ENCODE peak calls at places on chromosomes 11 and 22, in eight cellular contexts. Q is upper lobe of right lung; X is fibroblast of lung; W is lower lobe of right lung; U is uterus; M is CD4-positive, CD25-positive, alpha-beta regulatory T cell; P is stomach; R is endothelial cell of umbilical vein. F is an unnamed sample.

GRCh38 chr11:105092255-105093239 is 47.0 kb downstream of the CARD18 start:
- DNase-seq in Q (no peak), X (no peak), M (no peak), W (no peak), R (peak; percentile 21), P (no peak), U (no peak), F (no peak)

GRCh38 chr11:70889411-70889810 is 363.0 kb downstream of the SHANK2 start:
- DNase-seq in W (peak; percentile 19), R (no peak), X (no peak), Q (no peak), M (no peak), P (no peak), U (no peak), F (no peak)

GRCh38 chr11:71097506-71098240 is 154.7 kb downstream of the SHANK2 start:
- DNase-seq in M (no peak), W (no peak), Q (no peak), P (no peak), X (no peak), U (no peak), R (no peak), F (no peak)

GRCh38 chr11:31262761-31263160 is 106.8 kb downstream of the DCDC1 start:
- DNase-seq in P (no peak), W (no peak), R (peak; percentile 1), X (peak; percentile 3), Q (no peak), U (no peak), M (no peak), F (no peak)

GRCh38 chr11:36467913-36468312 is 42.2 kb downstream of the TRAF6 start:
- DNase-seq in P (no peak), R (no peak), U (no peak), W (no peak), Q (no peak), X (no peak), M (no peak), F (peak; percentile 26)

GRCh38 chr22:49365910-49366309 is 461.8 kb downstream of the BRD1 start:
- DNase-seq in M (no peak), P (peak; percentile 14), X (no peak), R (no peak), Q (peak; percentile 43), U (no peak), W (no peak), F (no peak)

GRCh38 chr22:33328789-33329296 is 270.7 kb upstream of the SYN3 start:
- DNase-seq in W (no peak), Q (no peak), X (peak; percentile 36), M (no peak), R (no peak), P (no peak), U (no peak), F (no peak)

GRCh38 chr11:102457865-102458264 is 5.3 kb upstream of the TMEM123 start:
- DNase-seq in U (no peak), X (no peak), M (no peak), Q (no peak), W (no peak), R (peak; percentile 85), P (no peak), F (no peak)

GRCh38 chr11:131302831-131303230 is 67.6 kb upstream of the NTM start:
- DNase-seq in R (no peak), X (no peak), P (no peak), Q (no peak), U (no peak), M (no peak), W (no peak), F (no peak)

GRCh38 chr11:100932474-100933100 is 197.0 kb downstream of the PGR start:
- DNase-seq in M (no peak), R (peak; percentile 41), U (no peak), Q (no peak), X (peak; percentile 62), P (no peak), W (no peak), F (no peak)

DNA sequence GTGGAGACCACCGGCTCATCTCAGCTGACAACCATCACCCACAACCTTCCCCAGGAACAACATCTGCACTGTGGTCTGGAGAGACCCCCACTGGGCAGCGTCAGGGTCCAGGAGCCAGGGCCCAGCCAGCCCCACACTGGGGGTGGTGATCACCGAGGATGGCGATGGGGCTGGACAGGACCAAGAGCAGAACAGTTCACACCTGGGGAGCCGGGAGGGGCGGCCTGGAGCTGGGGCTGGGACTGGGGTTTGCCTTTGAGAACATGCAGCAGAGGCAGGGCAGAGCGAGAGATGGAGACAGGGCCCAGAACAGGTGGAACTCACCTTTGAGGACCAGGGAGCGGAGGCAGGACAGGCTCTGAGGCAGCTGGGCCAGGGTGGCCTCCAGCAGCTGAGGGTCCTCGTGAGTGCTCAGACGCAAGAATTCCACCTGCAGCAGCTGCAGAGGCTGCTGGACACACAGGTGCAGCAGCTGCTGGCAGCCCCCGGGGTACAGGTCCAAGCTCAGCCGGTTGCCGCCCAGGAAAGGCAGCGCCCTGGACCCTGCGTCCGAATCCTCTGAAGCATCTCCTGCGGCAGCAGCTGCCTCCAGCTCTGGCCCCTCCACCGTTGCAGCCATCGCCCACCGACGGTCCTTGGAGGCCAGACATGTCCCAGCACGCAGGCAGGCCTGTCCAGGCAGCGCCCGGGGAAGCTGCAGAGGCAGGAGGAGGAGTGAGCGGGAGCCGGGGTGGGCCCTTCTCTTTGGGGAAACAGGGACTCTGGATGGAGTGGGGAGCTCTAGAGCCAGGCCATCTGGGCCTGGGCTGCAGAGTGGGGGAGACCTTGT is 1.0 kb downstream of the PIDD1 start:
- DNase-seq in M (no peak), U (no peak), X (no peak), P (no peak), W (no peak), R (no peak), Q (no peak), F (no peak)
- H3K27ac ChIP-seq in M (peak overlapping the region; percentile 80), U (no peak overlapping the region), X (peak overlapping the region; percentile 57), P (no peak overlapping the region), W (peak overlapping the region; percentile 93), R (no peak overlapping the region), Q (no peak overlapping the region), F (no peak overlapping the region)

GRCh38 chr11:75894036-75894585 is 79.1 kb downstream of the UVRAG start:
- DNase-seq in U (no peak), M (no peak), P (no peak), Q (no peak), W (no peak), R (no peak), X (no peak), F (no peak)

GRCh38 chr11:75888391-75888790 is 73.4 kb downstream of the UVRAG start:
- DNase-seq in R (no peak), P (no peak), X (no peak), U (no peak), Q (no peak), W (no peak), M (no peak), F (no peak)

GRCh38 chr11:75896843-75897419 is 81.9 kb downstream of the UVRAG start:
- DNase-seq in Q (no peak), W (no peak), R (peak; percentile 63), U (no peak), X (peak; percentile 67), M (no peak), P (no peak), F (no peak)

GRCh38 chr11:75893202-75893601 is 78.2 kb downstream of the UVRAG start:
- DNase-seq in X (no peak), Q (no peak), R (no peak), W (no peak), U (no peak), M (no peak), P (no peak), F (no peak)

GRCh38 chr11:75891947-75892739 is 77.1 kb downstream of the UVRAG start:
- DNase-seq in U (no peak), W (no peak), M (no peak), R (no peak), Q (no peak), P (no peak), X (no peak), F (no peak)
- H3K9me3 ChIP-seq in U (no peaks in the 10 kb centered on the region), W (no peaks in the 10 kb centered on the region), M (no peaks in the 10 kb centered on the region), R (no peaks in the 10 kb centered on the region), Q (no peaks in the 10 kb centered on the region), P (no peaks in the 10 kb centered on the region), X (no peaks in the 10 kb centered on the region), F (no peaks in the 10 kb centered on the region)

DNA sequence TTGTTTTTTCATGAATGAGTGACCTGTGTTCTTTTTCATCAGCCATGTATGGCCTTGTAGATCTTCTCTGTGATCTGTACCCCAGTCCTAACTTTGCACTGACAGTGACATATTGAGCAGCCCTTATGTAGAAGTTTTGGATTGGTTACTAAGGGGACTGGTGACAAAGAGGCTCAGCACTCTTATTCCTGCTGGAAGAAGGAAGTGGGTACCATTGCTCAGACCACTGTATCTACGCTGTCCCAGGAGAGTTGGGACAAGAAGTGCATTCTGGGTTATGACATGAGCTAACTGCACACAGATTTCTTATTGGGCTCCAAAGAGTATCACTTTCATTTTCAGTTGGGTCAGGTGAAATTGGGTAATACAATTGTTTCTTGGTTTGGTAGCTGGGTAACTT is 107.8 kb upstream of the RASSF10 start:
- DNase-seq in P (no peak), X (no peak), Q (no peak), M (no peak), R (no peak), W (no peak), U (no peak), F (no peak)
- H3K27ac ChIP-seq in P (no peak overlapping the region), X (peak overlapping the region; percentile 15), Q (no peak overlapping the region), M (no peak overlapping the region), R (no peak overlapping the region), W (no peak overlapping the region), U (no peak overlapping the region), F (peak overlapping the region; percentile 92)

GRCh38 chr22:45187891-45188290 is 24.2 kb downstream of the NUP50 start:
- DNase-seq in U (no peak), Q (no peak), W (no peak), R (no peak), M (no peak), X (no peak), P (no peak), F (no peak)

GRCh38 chr22:45188779-45189178 is 25.1 kb downstream of the NUP50 start:
- DNase-seq in X (no peak), U (no peak), M (no peak), P (no peak), R (no peak), Q (no peak), W (peak; percentile 32), F (no peak)

GRCh38 chr22:45183974-45184373 is 20.2 kb downstream of the NUP50 start:
- DNase-seq in U (no peak), Q (no peak), R (no peak), W (no peak), M (no peak), P (no peak), X (no peak), F (no peak)

GRCh38 chr22:45181766-45182165 is 18.0 kb downstream of the NUP50 start:
- DNase-seq in Q (no peak), M (no peak), W (no peak), U (no peak), X (no peak), P (no peak), R (peak; percentile 15), F (no peak)

DNA sequence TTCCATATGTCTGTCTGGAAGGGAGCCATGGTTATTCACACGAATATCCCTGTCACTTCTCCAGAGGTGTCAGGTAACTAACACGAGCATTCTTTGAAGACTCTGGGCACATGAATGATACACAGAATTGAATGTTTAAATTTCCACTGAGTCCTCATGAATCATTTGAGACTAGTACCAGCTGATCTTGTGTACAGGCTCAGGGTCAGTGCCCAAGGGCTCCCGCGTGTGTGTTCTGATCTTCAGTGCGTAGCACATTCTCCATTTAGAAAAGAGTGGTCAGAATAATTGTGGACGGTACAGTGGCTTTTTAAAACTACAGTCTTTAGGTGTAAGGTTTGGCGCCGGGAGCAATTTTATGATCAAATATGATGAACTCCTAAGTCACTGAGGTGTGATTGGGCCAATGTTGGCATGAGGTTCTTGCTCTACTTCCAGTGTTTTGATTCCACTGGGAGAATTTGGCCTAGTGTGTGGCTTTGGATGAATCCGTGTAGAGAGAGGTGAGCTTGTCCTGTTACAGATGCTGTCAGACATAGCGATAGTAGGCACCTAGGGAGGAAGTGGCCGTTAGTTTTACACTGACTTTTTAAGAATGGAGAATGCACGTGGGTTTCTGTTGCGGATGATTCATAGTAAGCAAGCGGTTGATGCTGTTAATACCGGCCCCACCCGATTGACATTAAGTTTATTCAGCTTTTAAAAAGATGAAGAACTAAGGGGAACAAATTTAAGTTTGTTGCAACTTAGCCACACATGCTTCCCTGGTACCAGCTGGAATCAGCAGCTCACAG is 22.2 kb downstream of the NUP50 start:
- DNase-seq in W (no peak), P (no peak), Q (no peak), R (no peak), U (no peak), M (no peak), X (no peak), F (no peak)
- H3K9me3 ChIP-seq in W (no peaks in the 10 kb centered on the region), P (no peaks in the 10 kb centered on the region), Q (no peaks in the 10 kb centered on the region), R (no peaks in the 10 kb centered on the region), U (no peaks in the 10 kb centered on the region), M (no peaks in the 10 kb centered on the region), X (no peaks in the 10 kb centered on the region), F (no peaks in the 10 kb centered on the region)

F was measured in gastrocnemius medialis.